ENCODE peak calls at places on chromosomes 1 and 21, in five cellular contexts. One of them, this sample, is unnamed.

GRCh38 chr1:212260557-212261342 is 24.5 kb upstream of the PPP2R5A start:
- DNase-seq in psoas muscle: no peak
- DNase-seq in T-helper 1 cell: no peak
- DNase-seq in left colon: no peak
- DNase-seq in HFF-Myc: no peak
- DNase-seq in this sample: no peak

GRCh38 chr1:56963667-56964066 is 2.1 kb downstream of the C8B start:
- DNase-seq in psoas muscle: no peak
- DNase-seq in T-helper 1 cell: no peak
- DNase-seq in left colon: no peak
- DNase-seq in HFF-Myc: no peak
- DNase-seq in this sample: no peak

GRCh38 chr1:197989058-197989457 is 71.9 kb downstream of the LHX9 start:
- DNase-seq in psoas muscle: no peak
- DNase-seq in T-helper 1 cell: no peak
- DNase-seq in left colon: no peak
- DNase-seq in HFF-Myc: no peak
- DNase-seq in this sample: no peak

GRCh38 chr1:156146006-156146748 is 7.2 kb upstream of the SEMA4A start:
- DNase-seq in psoas muscle: peak; percentile 78
- DNase-seq in T-helper 1 cell: no peak
- DNase-seq in left colon: peak; percentile 66
- DNase-seq in HFF-Myc: peak; percentile 85
- DNase-seq in this sample: peak; percentile 23

GRCh38 chr1:111191496-111191895 is 8.9 kb downstream of the DENND2D start:
- DNase-seq in psoas muscle: no peak
- DNase-seq in T-helper 1 cell: no peak
- DNase-seq in left colon: no peak
- DNase-seq in HFF-Myc: no peak
- DNase-seq in this sample: no peak

GRCh38 chr1:171941920-171942319 is 100.6 kb downstream of the DNM3 start:
- DNase-seq in psoas muscle: no peak
- DNase-seq in T-helper 1 cell: no peak
- DNase-seq in left colon: no peak
- DNase-seq in HFF-Myc: no peak
- DNase-seq in this sample: no peak

GRCh38 chr1:25927541-25928265 is 21.5 kb upstream of the STMN1 start:
- DNase-seq in psoas muscle: no peak
- DNase-seq in T-helper 1 cell: no peak
- DNase-seq in left colon: no peak
- DNase-seq in HFF-Myc: no peak
- DNase-seq in this sample: no peak

GRCh38 chr1:86812286-86812685 is 101.6 kb downstream of the SELENOF start:
- DNase-seq in psoas muscle: no peak
- DNase-seq in T-helper 1 cell: no peak
- DNase-seq in left colon: no peak
- DNase-seq in HFF-Myc: no peak
- DNase-seq in this sample: no peak

GRCh38 chr1:67133177-67133576 is 1.6 kb downstream of the C1orf141 start:
- DNase-seq in psoas muscle: no peak
- DNase-seq in T-helper 1 cell: no peak
- DNase-seq in left colon: no peak
- DNase-seq in HFF-Myc: no peak
- DNase-seq in this sample: no peak

GRCh38 chr1:18527921-18528320 is 47.2 kb downstream of the KLHDC7A start:
- DNase-seq in psoas muscle: no peak
- DNase-seq in T-helper 1 cell: no peak
- DNase-seq in left colon: no peak
- DNase-seq in HFF-Myc: no peak
- DNase-seq in this sample: no peak

GRCh38 chr1:219917851-219918466 is 10.4 kb downstream of the SLC30A10 start:
- DNase-seq in psoas muscle: no peak
- DNase-seq in T-helper 1 cell: no peak
- DNase-seq in left colon: no peak
- DNase-seq in HFF-Myc: peak; percentile 6
- DNase-seq in this sample: no peak

GRCh38 chr1:193190096-193190744 is 3.8 kb upstream of the B3GALT2 start:
- DNase-seq in psoas muscle: no peak
- DNase-seq in T-helper 1 cell: no peak
- DNase-seq in left colon: no peak
- DNase-seq in HFF-Myc: no peak
- DNase-seq in this sample: no peak

GRCh38 chr1:209805875-209806760 is at the start of gene IRF6:
- DNase-seq in psoas muscle: peak; percentile 74
- DNase-seq in T-helper 1 cell: peak; percentile 71
- DNase-seq in left colon: peak; percentile 94
- DNase-seq in HFF-Myc: no peak
- DNase-seq in this sample: peak; percentile 88

GRCh38 chr1:11157394-11157793 is 31.8 kb upstream of the ANGPTL7 start:
- DNase-seq in psoas muscle: no peak
- DNase-seq in T-helper 1 cell: no peak
- DNase-seq in left colon: no peak
- DNase-seq in HFF-Myc: no peak
- DNase-seq in this sample: no peak

GRCh38 chr1:220942278-220942677 is 63.0 kb downstream of the HLX start:
- DNase-seq in psoas muscle: no peak
- DNase-seq in T-helper 1 cell: no peak
- DNase-seq in left colon: no peak
- DNase-seq in HFF-Myc: no peak
- DNase-seq in this sample: no peak

GRCh38 chr1:180167721-180168467 is 13.2 kb downstream of the QSOX1 start:
- DNase-seq in psoas muscle: peak; percentile 94
- DNase-seq in T-helper 1 cell: no peak
- DNase-seq in left colon: peak; percentile 95
- DNase-seq in HFF-Myc: no peak
- DNase-seq in this sample: no peak

GRCh38 chr1:36836196-36836883 is 198.0 kb downstream of the GRIK3 start:
- DNase-seq in psoas muscle: peak; percentile 47
- DNase-seq in T-helper 1 cell: no peak
- DNase-seq in left colon: no peak
- DNase-seq in HFF-Myc: no peak
- DNase-seq in this sample: no peak

GRCh38 chr1:69551476-69552324 is 16.0 kb upstream of the LRRC7 start:
- DNase-seq in psoas muscle: no peak
- DNase-seq in T-helper 1 cell: no peak
- DNase-seq in left colon: no peak
- DNase-seq in HFF-Myc: no peak
- DNase-seq in this sample: no peak

GRCh38 chr21:44300262-44300959 is 558 bp downstream of the PFKL start:
- DNase-seq in psoas muscle: peak; percentile 81
- DNase-seq in T-helper 1 cell: peak; percentile 62
- DNase-seq in left colon: peak; percentile 79
- DNase-seq in HFF-Myc: no peak
- DNase-seq in this sample: no peak

GRCh38 chr21:33198346-33199135 is 31.2 kb upstream of the IFNAR2 start:
- DNase-seq in psoas muscle: peak; percentile 58
- DNase-seq in T-helper 1 cell: no peak
- DNase-seq in left colon: peak; percentile 44
- DNase-seq in HFF-Myc: no peak
- DNase-seq in this sample: no peak

GRCh38 chr21:26555554-26555953 is 17.5 kb downstream of the CYYR1 start:
- DNase-seq in psoas muscle: no peak
- DNase-seq in T-helper 1 cell: no peak
- DNase-seq in left colon: no peak
- DNase-seq in HFF-Myc: no peak
- DNase-seq in this sample: no peak

GRCh38 chr1:102790997-102791396 is 317.3 kb downstream of the COL11A1 start:
- DNase-seq in psoas muscle: no peak
- DNase-seq in T-helper 1 cell: no peak
- DNase-seq in left colon: no peak
- DNase-seq in HFF-Myc: no peak
- DNase-seq in this sample: no peak

GRCh38 chr1:203396595-203397194 is 45.8 kb upstream of the FMOD start:
- DNase-seq in psoas muscle: no peak
- DNase-seq in T-helper 1 cell: no peak
- DNase-seq in left colon: no peak
- DNase-seq in HFF-Myc: no peak
- DNase-seq in this sample: no peak

GRCh38 chr1:228370439-228370940 is 36.1 kb downstream of the TRIM11 start:
- DNase-seq in psoas muscle: peak; percentile 58
- DNase-seq in T-helper 1 cell: no peak
- DNase-seq in left colon: no peak
- DNase-seq in HFF-Myc: no peak
- DNase-seq in this sample: no peak

GRCh38 chr21:34091032-34091431 is 17.7 kb downstream of the MRPS6 start:
- DNase-seq in psoas muscle: no peak
- DNase-seq in T-helper 1 cell: no peak
- DNase-seq in left colon: no peak
- DNase-seq in HFF-Myc: no peak
- DNase-seq in this sample: no peak

GRCh38 chr1:111454859-111455641 is 5.8 kb downstream of the ATP5PB start:
- DNase-seq in psoas muscle: no peak
- DNase-seq in T-helper 1 cell: no peak
- DNase-seq in left colon: no peak
- DNase-seq in HFF-Myc: no peak
- DNase-seq in this sample: no peak

GRCh38 chr21:44982558-44983244 is 42.9 kb downstream of the SLX9 start:
- DNase-seq in psoas muscle: peak; percentile 53
- DNase-seq in T-helper 1 cell: no peak
- DNase-seq in left colon: no peak
- DNase-seq in HFF-Myc: no peak
- DNase-seq in this sample: no peak

GRCh38 chr1:64470670-64471217 is 815 bp downstream of the CACHD1 start:
- DNase-seq in psoas muscle: peak; percentile 64
- DNase-seq in T-helper 1 cell: no peak
- DNase-seq in left colon: peak; percentile 25
- DNase-seq in HFF-Myc: no peak
- DNase-seq in this sample: no peak

GRCh38 chr1:226939439-226940028 is 560 bp upstream of the COQ8A start:
- DNase-seq in psoas muscle: peak; percentile 87
- DNase-seq in T-helper 1 cell: peak; percentile 64
- DNase-seq in left colon: peak; percentile 62
- DNase-seq in HFF-Myc: no peak
- DNase-seq in this sample: peak; percentile 94

GRCh38 chr1:9240914-9241820 is 6.6 kb downstream of the H6PD start:
- DNase-seq in psoas muscle: no peak
- DNase-seq in T-helper 1 cell: no peak
- DNase-seq in left colon: no peak
- DNase-seq in HFF-Myc: no peak
- DNase-seq in this sample: peak; percentile 45

GRCh38 chr1:53180226-53180625 is 16.4 kb upstream of the CPT2 start:
- DNase-seq in psoas muscle: no peak
- DNase-seq in T-helper 1 cell: no peak
- DNase-seq in left colon: no peak
- DNase-seq in HFF-Myc: no peak
- DNase-seq in this sample: no peak

GRCh38 chr21:36179145-36179544 is 22.5 kb downstream of the DOP1B start:
- DNase-seq in psoas muscle: no peak
- DNase-seq in T-helper 1 cell: no peak
- DNase-seq in left colon: no peak
- DNase-seq in HFF-Myc: no peak
- DNase-seq in this sample: no peak

GRCh38 chr1:211543003-211543402 is 36.0 kb downstream of the SLC30A1 start:
- DNase-seq in psoas muscle: no peak
- DNase-seq in T-helper 1 cell: no peak
- DNase-seq in left colon: peak; percentile 38
- DNase-seq in HFF-Myc: no peak
- DNase-seq in this sample: no peak

This sample was measured in naive thymus-derived CD8-positive, alpha-beta T cell.